ENCODE peak calls at places on chromosome 17, in nine cellular contexts. One of them, this sample, is unnamed.
A peak's percentile ranks its signal among the peaks of the same experiment; 100 is the strongest.

GRCh38 chr17:63774141-63774981 is at the start of gene DDX42:
- DNase-seq in A673: peak; percentile 73
- DNase-seq in GM23248: peak; percentile 79
- DNase-seq in stomach: peak; percentile 91
- DNase-seq in IMR-90: peak; percentile 54
- DNase-seq in AG04450: no peak
- DNase-seq in mammary epithelial cell: no peak
- DNase-seq in body of pancreas: peak; percentile 90
- DNase-seq in CD8-positive, alpha-beta T cell: peak; percentile 89
- DNase-seq in this sample: peak; percentile 77

GRCh38 chr17:83075270-83075880 is 4.0 kb upstream of the METRNL start:
- DNase-seq in A673: no peak
- DNase-seq in GM23248: no peak
- DNase-seq in stomach: no peak
- DNase-seq in IMR-90: no peak
- DNase-seq in AG04450: no peak
- DNase-seq in mammary epithelial cell: no peak
- DNase-seq in body of pancreas: no peak
- DNase-seq in CD8-positive, alpha-beta T cell: no peak
- DNase-seq in this sample: no peak

GRCh38 chr17:74446551-74447500 is 14.9 kb downstream of the GPRC5C start:
- DNase-seq in A673: no peak
- DNase-seq in GM23248: peak; percentile 16
- DNase-seq in stomach: peak; percentile 87
- DNase-seq in IMR-90: no peak
- DNase-seq in AG04450: no peak
- DNase-seq in mammary epithelial cell: peak; percentile 19
- DNase-seq in body of pancreas: peak; percentile 92
- DNase-seq in CD8-positive, alpha-beta T cell: no peak
- DNase-seq in this sample: peak; percentile 61

GRCh38 chr17:12850996-12851395 is 61.7 kb downstream of the ARHGAP44 start:
- DNase-seq in A673: no peak
- DNase-seq in GM23248: no peak
- DNase-seq in stomach: no peak
- DNase-seq in IMR-90: no peak
- DNase-seq in AG04450: no peak
- DNase-seq in mammary epithelial cell: no peak
- DNase-seq in body of pancreas: no peak
- DNase-seq in CD8-positive, alpha-beta T cell: no peak
- DNase-seq in this sample: no peak

GRCh38 chr17:43578699-43579569 is 32.8 kb upstream of the ETV4 start:
- DNase-seq in A673: no peak
- DNase-seq in GM23248: peak; percentile 62
- DNase-seq in stomach: no peak
- DNase-seq in IMR-90: peak; percentile 85
- DNase-seq in AG04450: no peak
- DNase-seq in mammary epithelial cell: peak; percentile 49
- DNase-seq in body of pancreas: peak; percentile 19
- DNase-seq in CD8-positive, alpha-beta T cell: no peak
- DNase-seq in this sample: no peak

GRCh38 chr17:8311131-8311790 is 1.2 kb downstream of the ARHGEF15 start:
- DNase-seq in A673: no peak
- DNase-seq in GM23248: no peak
- DNase-seq in stomach: no peak
- DNase-seq in IMR-90: no peak
- DNase-seq in AG04450: no peak
- DNase-seq in mammary epithelial cell: no peak
- DNase-seq in body of pancreas: no peak
- DNase-seq in CD8-positive, alpha-beta T cell: no peak
- DNase-seq in this sample: no peak

GRCh38 chr17:14749269-14749668 is 448.4 kb downstream of the HS3ST3B1 start:
- DNase-seq in A673: no peak
- DNase-seq in GM23248: no peak
- DNase-seq in stomach: no peak
- DNase-seq in IMR-90: no peak
- DNase-seq in AG04450: no peak
- DNase-seq in mammary epithelial cell: no peak
- DNase-seq in body of pancreas: no peak
- DNase-seq in CD8-positive, alpha-beta T cell: no peak
- DNase-seq in this sample: no peak

GRCh38 chr17:33389506-33390141 is 96.5 kb upstream of the ASIC2 start:
- DNase-seq in A673: peak; percentile 43
- DNase-seq in GM23248: no peak
- DNase-seq in stomach: no peak
- DNase-seq in IMR-90: no peak
- DNase-seq in AG04450: no peak
- DNase-seq in mammary epithelial cell: no peak
- DNase-seq in body of pancreas: no peak
- DNase-seq in CD8-positive, alpha-beta T cell: no peak
- DNase-seq in this sample: peak; percentile 50

GRCh38 chr17:63474174-63474913 is 2.5 kb upstream of the ACE start:
- DNase-seq in A673: no peak
- DNase-seq in GM23248: no peak
- DNase-seq in stomach: peak; percentile 83
- DNase-seq in IMR-90: no peak
- DNase-seq in AG04450: no peak
- DNase-seq in mammary epithelial cell: no peak
- DNase-seq in body of pancreas: peak; percentile 77
- DNase-seq in CD8-positive, alpha-beta T cell: no peak
- DNase-seq in this sample: peak; percentile 31

GRCh38 chr17:35930211-35931065 is at the start of gene RDM1:
- DNase-seq in A673: peak; percentile 85
- DNase-seq in GM23248: peak; percentile 58
- DNase-seq in stomach: peak; percentile 56
- DNase-seq in IMR-90: peak; percentile 34
- DNase-seq in AG04450: peak; percentile 8
- DNase-seq in mammary epithelial cell: peak; percentile 77
- DNase-seq in body of pancreas: peak; percentile 48
- DNase-seq in CD8-positive, alpha-beta T cell: peak; percentile 75
- DNase-seq in this sample: peak; percentile 81

GRCh38 chr17:29929006-29929543 is 953 bp downstream of the SSH2 start:
- DNase-seq in A673: peak; percentile 83
- DNase-seq in GM23248: peak; percentile 72
- DNase-seq in stomach: peak; percentile 43
- DNase-seq in IMR-90: no peak
- DNase-seq in AG04450: no peak
- DNase-seq in mammary epithelial cell: peak; percentile 52
- DNase-seq in body of pancreas: peak; percentile 53
- DNase-seq in CD8-positive, alpha-beta T cell: no peak
- DNase-seq in this sample: peak; percentile 64

GRCh38 chr17:57438031-57438731 is 181.9 kb downstream of the MSI2 start:
- DNase-seq in A673: no peak
- DNase-seq in GM23248: no peak
- DNase-seq in stomach: no peak
- DNase-seq in IMR-90: no peak
- DNase-seq in AG04450: no peak
- DNase-seq in mammary epithelial cell: no peak
- DNase-seq in body of pancreas: no peak
- DNase-seq in CD8-positive, alpha-beta T cell: no peak
- DNase-seq in this sample: no peak

GRCh38 chr17:57441270-57441600 is 184.9 kb downstream of the MSI2 start:
- DNase-seq in A673: no peak
- DNase-seq in GM23248: no peak
- DNase-seq in stomach: no peak
- DNase-seq in IMR-90: no peak
- DNase-seq in AG04450: no peak
- DNase-seq in mammary epithelial cell: no peak
- DNase-seq in body of pancreas: no peak
- DNase-seq in CD8-positive, alpha-beta T cell: no peak
- DNase-seq in this sample: no peak

GRCh38 chr17:57442914-57443571 is 186.7 kb downstream of the MSI2 start:
- DNase-seq in A673: no peak
- DNase-seq in GM23248: peak; percentile 62
- DNase-seq in stomach: peak; percentile 36
- DNase-seq in IMR-90: no peak
- DNase-seq in AG04450: no peak
- DNase-seq in mammary epithelial cell: peak; percentile 70
- DNase-seq in body of pancreas: no peak
- DNase-seq in CD8-positive, alpha-beta T cell: peak; percentile 56
- DNase-seq in this sample: peak; percentile 55

GRCh38 chr17:57442401-57442823 is 186.1 kb downstream of the MSI2 start:
- DNase-seq in A673: no peak
- DNase-seq in GM23248: peak; percentile 7
- DNase-seq in stomach: no peak
- DNase-seq in IMR-90: peak; percentile 91
- DNase-seq in AG04450: peak; percentile 80
- DNase-seq in mammary epithelial cell: no peak
- DNase-seq in body of pancreas: no peak
- DNase-seq in CD8-positive, alpha-beta T cell: no peak
- DNase-seq in this sample: no peak

DNA sequence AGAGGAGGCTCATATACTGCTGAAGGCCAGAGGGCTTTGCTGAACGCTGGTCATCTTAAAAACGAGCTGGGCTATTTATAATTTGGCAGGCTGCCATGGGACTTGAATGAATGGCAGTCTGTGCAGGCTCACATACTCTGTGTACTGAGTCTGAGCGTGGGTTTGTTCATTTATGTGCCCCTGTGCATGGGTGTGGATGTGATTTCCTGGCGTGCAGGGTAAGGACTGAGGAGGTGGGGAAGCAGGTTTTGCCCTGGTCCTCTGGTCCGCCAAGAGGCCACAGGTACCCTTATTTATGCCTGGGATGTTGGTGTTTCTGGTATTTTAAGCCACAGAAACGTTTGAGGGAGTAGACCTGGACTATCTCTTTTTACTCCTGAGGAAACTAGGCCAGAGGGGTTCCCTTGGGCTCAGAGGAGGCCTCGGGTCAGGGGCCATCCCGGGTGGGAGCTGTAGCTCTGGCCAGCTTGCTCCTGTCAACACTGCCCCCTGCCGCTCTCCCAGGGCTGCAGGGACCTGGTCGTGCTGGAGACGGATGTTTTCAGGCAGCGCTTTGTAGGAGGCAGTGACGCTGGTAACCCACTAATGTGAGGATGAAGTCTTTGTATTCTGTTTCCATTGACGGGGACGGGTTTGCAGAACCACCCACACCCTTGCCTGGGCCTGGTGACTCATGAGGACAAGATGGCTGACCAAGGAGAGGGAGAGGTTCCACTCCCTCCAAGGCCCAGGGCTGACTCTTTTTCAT is 184.4 kb downstream of the MSI2 start:
- DNase-seq in A673: peak; percentile 59
- DNase-seq in GM23248: peak; percentile 78
- DNase-seq in stomach: peak; percentile 60
- DNase-seq in IMR-90: peak; percentile 88
- DNase-seq in AG04450: peak; percentile 46
- DNase-seq in mammary epithelial cell: peak; percentile 89
- DNase-seq in body of pancreas: peak; percentile 63
- DNase-seq in CD8-positive, alpha-beta T cell: peak; percentile 64
- DNase-seq in this sample: peak; percentile 90
- H3K27ac ChIP-seq in A673: no peak overlapping the region
- H3K27ac ChIP-seq in GM23248: peak overlapping the region; percentile 24
- H3K27ac ChIP-seq in stomach: peak overlapping the region; percentile 55
- H3K27ac ChIP-seq in IMR-90: peak overlapping the region; percentile 12
- H3K27ac ChIP-seq in AG04450: peak overlapping the region; percentile 61
- H3K27ac ChIP-seq in mammary epithelial cell: peak overlapping the region; percentile 85
- H3K27ac ChIP-seq in body of pancreas: no peak overlapping the region
- H3K27ac ChIP-seq in CD8-positive, alpha-beta T cell: peak overlapping the region; percentile 37
- H3K27ac ChIP-seq in this sample: peak overlapping the region; percentile 82

GRCh38 chr17:17063546-17064122 is 21.4 kb downstream of the MPRIP start:
- DNase-seq in A673: peak; percentile 36
- DNase-seq in GM23248: no peak
- DNase-seq in stomach: peak; percentile 39
- DNase-seq in IMR-90: no peak
- DNase-seq in AG04450: no peak
- DNase-seq in mammary epithelial cell: peak; percentile 36
- DNase-seq in body of pancreas: peak; percentile 53
- DNase-seq in CD8-positive, alpha-beta T cell: no peak
- DNase-seq in this sample: no peak
- H3K27ac ChIP-seq in A673: no peak overlapping the region
- H3K27ac ChIP-seq in GM23248: no peak overlapping the region
- H3K27ac ChIP-seq in stomach: peak overlapping the region; percentile 31
- H3K27ac ChIP-seq in IMR-90: no peak overlapping the region
- H3K27ac ChIP-seq in AG04450: no peak overlapping the region
- H3K27ac ChIP-seq in mammary epithelial cell: peak overlapping the region; percentile 2
- H3K27ac ChIP-seq in body of pancreas: no peak overlapping the region
- H3K27ac ChIP-seq in CD8-positive, alpha-beta T cell: no peak overlapping the region
- H3K27ac ChIP-seq in this sample: no peak overlapping the region

GRCh38 chr17:28860363-28860808 is 5.6 kb downstream of the ERAL1 start:
- DNase-seq in A673: no peak
- DNase-seq in GM23248: no peak
- DNase-seq in stomach: no peak
- DNase-seq in IMR-90: no peak
- DNase-seq in AG04450: no peak
- DNase-seq in mammary epithelial cell: no peak
- DNase-seq in body of pancreas: no peak
- DNase-seq in CD8-positive, alpha-beta T cell: no peak
- DNase-seq in this sample: no peak

GRCh38 chr17:28865946-28866752 is 11.3 kb downstream of the ERAL1 start:
- DNase-seq in A673: peak; percentile 36
- DNase-seq in GM23248: peak; percentile 51
- DNase-seq in stomach: no peak
- DNase-seq in IMR-90: no peak
- DNase-seq in AG04450: no peak
- DNase-seq in mammary epithelial cell: no peak
- DNase-seq in body of pancreas: no peak
- DNase-seq in CD8-positive, alpha-beta T cell: no peak
- DNase-seq in this sample: no peak

GRCh38 chr17:28864991-28865849 is 10.4 kb downstream of the ERAL1 start:
- DNase-seq in A673: no peak
- DNase-seq in GM23248: no peak
- DNase-seq in stomach: peak; percentile 51
- DNase-seq in IMR-90: no peak
- DNase-seq in AG04450: no peak
- DNase-seq in mammary epithelial cell: no peak
- DNase-seq in body of pancreas: no peak
- DNase-seq in CD8-positive, alpha-beta T cell: no peak
- DNase-seq in this sample: peak; percentile 11

GRCh38 chr17:28861393-28862203 is 6.8 kb downstream of the ERAL1 start:
- DNase-seq in A673: no peak
- DNase-seq in GM23248: no peak
- DNase-seq in stomach: no peak
- DNase-seq in IMR-90: no peak
- DNase-seq in AG04450: no peak
- DNase-seq in mammary epithelial cell: no peak
- DNase-seq in body of pancreas: no peak
- DNase-seq in CD8-positive, alpha-beta T cell: no peak
- DNase-seq in this sample: no peak

DNA sequence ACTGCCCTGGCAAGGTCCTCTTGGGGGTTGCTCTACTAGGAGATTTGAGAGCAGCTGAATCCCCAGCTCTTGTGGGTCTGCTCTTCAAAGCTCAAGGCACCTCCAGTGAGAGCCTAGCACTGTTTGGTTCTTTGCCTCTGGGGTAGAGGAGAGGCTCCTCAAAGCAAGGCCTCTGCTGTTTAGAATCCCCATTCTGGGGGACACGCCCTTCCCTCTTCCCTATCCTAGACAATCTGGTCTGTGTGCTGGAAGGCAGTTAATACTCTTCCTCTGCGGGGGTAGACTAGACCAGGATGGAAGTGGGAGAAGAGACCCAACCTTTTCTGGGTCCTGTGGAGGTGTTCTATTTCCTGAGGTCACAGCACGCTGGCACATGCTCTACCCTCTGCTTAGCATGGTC is 7.7 kb downstream of the ERAL1 start:
- DNase-seq in A673: no peak
- DNase-seq in GM23248: no peak
- DNase-seq in stomach: no peak
- DNase-seq in IMR-90: no peak
- DNase-seq in AG04450: no peak
- DNase-seq in mammary epithelial cell: no peak
- DNase-seq in body of pancreas: no peak
- DNase-seq in CD8-positive, alpha-beta T cell: no peak
- DNase-seq in this sample: no peak
- H3K27ac ChIP-seq in A673: no peak overlapping the region
- H3K27ac ChIP-seq in GM23248: no peak overlapping the region
- H3K27ac ChIP-seq in stomach: no peak overlapping the region
- H3K27ac ChIP-seq in IMR-90: no peak overlapping the region
- H3K27ac ChIP-seq in AG04450: no peak overlapping the region
- H3K27ac ChIP-seq in mammary epithelial cell: no peak overlapping the region
- H3K27ac ChIP-seq in body of pancreas: no peak overlapping the region
- H3K27ac ChIP-seq in CD8-positive, alpha-beta T cell: no peak overlapping the region
- H3K27ac ChIP-seq in this sample: no peak overlapping the region

GRCh38 chr17:40124279-40125141 is 2.7 kb downstream of the MSL1 start:
- DNase-seq in A673: no peak
- DNase-seq in GM23248: peak; percentile 46
- DNase-seq in stomach: no peak
- DNase-seq in IMR-90: peak; percentile 48
- DNase-seq in AG04450: no peak
- DNase-seq in mammary epithelial cell: peak; percentile 26
- DNase-seq in body of pancreas: no peak
- DNase-seq in CD8-positive, alpha-beta T cell: no peak
- DNase-seq in this sample: peak; percentile 35
- H3K27ac ChIP-seq in A673: no peak overlapping the region
- H3K27ac ChIP-seq in GM23248: peak overlapping the region; percentile 94
- H3K27ac ChIP-seq in stomach: peak overlapping the region; percentile 98
- H3K27ac ChIP-seq in IMR-90: peak overlapping the region; percentile 74
- H3K27ac ChIP-seq in AG04450: peak overlapping the region; percentile 31
- H3K27ac ChIP-seq in mammary epithelial cell: no peak overlapping the region
- H3K27ac ChIP-seq in body of pancreas: peak overlapping the region; percentile 96
- H3K27ac ChIP-seq in CD8-positive, alpha-beta T cell: no peak overlapping the region
- H3K27ac ChIP-seq in this sample: peak overlapping the region; percentile 94